ENCODE peak calls at places on chromosomes 13 and 19, in five cellular contexts. One of them, this sample, is unnamed.

GRCh38 chr19:56176881-56177280 is 1.1 kb downstream of the GALP start:
- DNase-seq in HCT116: no peak
- DNase-seq in SK-N-SH: no peak
- DNase-seq in K562: no peak
- DNase-seq in H1: no peak
- DNase-seq in this sample: no peak

GRCh38 chr13:88754141-88754540 is 1083.0 kb downstream of the SLITRK5 start:
- DNase-seq in H1: no peak
- DNase-seq in K562: no peak
- DNase-seq in SK-N-SH: no peak
- DNase-seq in HCT116: no peak
- DNase-seq in this sample: no peak

GRCh38 chr19:6963937-6964336 is 57.3 kb downstream of the MBD3L2B start:
- DNase-seq in H1: no peak
- DNase-seq in HCT116: peak
- DNase-seq in K562: peak
- DNase-seq in SK-N-SH: no peak
- DNase-seq in this sample: peak

GRCh38 chr13:62663767-62664166 is 1248.1 kb upstream of the PCDH20 start:
- DNase-seq in K562: no peak
- DNase-seq in H1: no peak
- DNase-seq in HCT116: no peak
- DNase-seq in SK-N-SH: no peak
- DNase-seq in this sample: no peak

GRCh38 chr13:98327326-98328314 is 150.6 kb upstream of the RNF113B start:
- DNase-seq in SK-N-SH: no peak
- DNase-seq in HCT116: no peak
- DNase-seq in K562: no peak
- DNase-seq in H1: peak
- DNase-seq in this sample: no peak

GRCh38 chr19:7497292-7497691 is 8.5 kb upstream of the PEX11G start:
- DNase-seq in H1: no peak
- DNase-seq in HCT116: no peak
- DNase-seq in SK-N-SH: no peak
- DNase-seq in K562: peak
- DNase-seq in this sample: peak

GRCh38 chr13:82772802-82773201 is 1109.5 kb downstream of the SLITRK1 start:
- DNase-seq in K562: no peak
- DNase-seq in H1: no peak
- DNase-seq in SK-N-SH: no peak
- DNase-seq in HCT116: no peak
- DNase-seq in this sample: no peak

GRCh38 chr13:95948646-95949045 is 104.6 kb downstream of the UGGT2 start:
- DNase-seq in H1: no peak
- DNase-seq in SK-N-SH: no peak
- DNase-seq in HCT116: no peak
- DNase-seq in K562: no peak
- DNase-seq in this sample: no peak

GRCh38 chr13:65063753-65064152 is 2166.4 kb downstream of the PCDH9 start:
- DNase-seq in H1: no peak
- DNase-seq in K562: no peak
- DNase-seq in SK-N-SH: no peak
- DNase-seq in HCT116: no peak
- DNase-seq in this sample: no peak

DNA sequence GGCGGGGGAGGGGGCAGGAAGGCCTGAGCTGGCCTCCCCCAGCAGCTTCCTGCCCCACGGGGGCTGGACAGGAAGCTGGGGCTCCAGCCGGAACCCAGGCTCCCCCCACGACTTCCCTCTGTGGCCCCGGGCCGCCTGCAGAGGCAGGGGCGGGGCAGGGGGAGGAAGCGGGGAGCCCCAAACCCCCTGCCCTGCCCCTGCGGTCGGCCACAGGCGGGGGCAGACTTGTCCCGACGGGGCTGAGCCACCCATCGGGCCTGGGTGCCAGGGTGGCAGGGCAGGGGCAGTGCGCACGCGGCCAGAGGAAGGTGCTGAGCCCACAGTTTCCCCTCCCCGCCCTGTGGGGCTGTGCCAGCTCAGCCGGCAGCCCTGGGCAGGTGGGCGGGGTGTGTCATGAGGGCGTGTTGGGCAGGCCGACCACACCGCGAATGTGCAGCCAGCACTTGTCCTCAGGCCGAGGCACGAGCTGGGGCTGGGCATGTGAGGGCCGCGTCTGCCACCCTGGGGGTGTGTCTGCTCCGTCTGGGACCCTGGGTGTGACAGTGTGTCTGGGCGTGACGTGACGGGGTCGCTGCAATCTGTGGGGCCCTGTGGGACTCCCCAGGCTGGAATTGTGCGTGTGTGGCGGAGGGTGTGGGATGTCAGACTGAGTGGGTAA is 17.7 kb downstream of the CCDC97 start:
- DNase-seq in SK-N-SH: peak
- DNase-seq in HCT116: no peak
- DNase-seq in K562: no peak
- DNase-seq in H1: no peak
- DNase-seq in this sample: no peak
- TF ChIP-seq JUND in SK-N-SH: no peak
- TF ChIP-seq JUND in HCT116: no peak
- TF ChIP-seq JUND in K562: no peak
- TF ChIP-seq JUND in H1: no peak
- TF ChIP-seq JUND in this sample: no peak

DNA sequence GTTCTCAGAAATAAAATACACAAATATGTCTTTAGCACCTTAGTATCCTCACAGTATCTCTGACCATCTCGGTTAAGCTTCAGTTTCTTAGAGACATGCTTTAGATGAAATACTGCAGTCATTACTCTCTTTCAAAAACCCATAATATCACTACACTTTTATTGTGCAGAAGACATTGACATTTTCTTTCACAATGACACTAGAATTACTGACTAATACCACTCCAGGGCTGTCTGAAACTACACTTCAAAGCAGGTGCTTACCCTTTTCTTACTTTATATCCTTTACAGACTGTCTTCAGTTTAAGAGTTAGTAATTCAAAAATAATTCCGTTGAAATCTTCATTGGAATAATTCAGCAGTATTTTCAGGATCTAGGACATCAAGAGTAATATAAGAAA is 42.2 kb upstream of the SLITRK6 start:
- DNase-seq in H1: no peak
- DNase-seq in SK-N-SH: no peak
- DNase-seq in K562: no peak
- DNase-seq in HCT116: no peak
- DNase-seq in this sample: no peak
- TF ChIP-seq JUND in H1: no peak
- TF ChIP-seq JUND in SK-N-SH: no peak
- TF ChIP-seq JUND in K562: no peak
- TF ChIP-seq JUND in HCT116: no peak
- TF ChIP-seq JUND in this sample: no peak

DNA sequence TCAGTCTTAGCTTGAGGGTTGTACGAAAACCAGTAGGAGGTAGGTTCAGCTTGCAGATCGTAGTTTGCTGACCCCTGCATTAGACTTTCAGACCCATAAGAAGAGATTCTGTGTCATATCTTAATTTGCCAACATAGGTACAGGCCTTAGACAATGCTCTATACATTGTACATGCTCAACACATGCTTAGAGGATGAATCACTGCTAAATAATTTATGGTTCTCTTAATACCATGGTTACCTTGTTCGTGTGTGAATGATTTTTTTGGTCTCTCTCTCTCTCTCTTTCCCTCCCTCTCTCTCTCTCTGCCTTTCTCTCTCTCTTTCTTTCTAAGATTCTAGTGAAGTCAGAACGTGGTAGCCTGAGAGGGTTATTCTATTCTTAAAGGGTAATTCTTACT is 112.2 kb downstream of the FGF14 start:
- DNase-seq in H1: no peak
- DNase-seq in K562: no peak
- DNase-seq in SK-N-SH: no peak
- DNase-seq in HCT116: no peak
- DNase-seq in this sample: no peak
- TF ChIP-seq JUND in H1: no peak
- TF ChIP-seq JUND in K562: no peak
- TF ChIP-seq JUND in SK-N-SH: no peak
- TF ChIP-seq JUND in HCT116: no peak
- TF ChIP-seq JUND in this sample: no peak

DNA sequence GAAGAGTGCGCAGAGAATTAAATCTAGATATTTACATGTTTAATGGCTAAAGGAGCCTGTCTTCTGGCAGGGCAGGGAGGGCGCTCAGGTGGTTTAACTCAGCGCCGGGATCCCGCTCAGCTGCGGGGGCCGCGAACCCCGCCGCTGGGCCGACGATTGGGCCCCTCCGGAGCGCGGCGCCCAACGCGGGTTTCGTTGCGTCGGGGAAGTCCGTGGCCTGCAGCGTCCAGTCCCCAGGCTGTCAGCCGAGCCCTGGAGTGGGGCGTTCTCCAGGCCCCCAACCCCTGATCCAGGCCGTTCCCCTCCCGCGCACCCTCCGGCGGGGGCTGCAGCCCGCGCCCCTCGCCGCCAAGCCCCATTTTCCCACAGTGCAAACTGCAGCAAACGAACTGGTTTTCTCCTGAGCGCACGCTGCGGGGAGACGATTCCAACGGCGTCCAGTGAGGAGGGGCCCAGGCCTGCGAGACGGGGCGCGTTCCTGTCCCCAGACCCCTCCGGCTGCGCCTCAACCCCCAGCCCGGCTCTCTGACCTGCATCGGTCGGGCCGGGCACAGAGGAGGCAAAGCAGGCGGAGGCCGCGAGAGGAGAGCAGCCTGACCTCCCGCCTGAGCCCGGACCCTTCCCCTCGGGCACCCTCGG is 4.5 kb upstream of the ONECUT3 start:
- DNase-seq in HCT116: no peak
- DNase-seq in SK-N-SH: no peak
- DNase-seq in H1: no peak
- DNase-seq in K562: no peak
- DNase-seq in this sample: no peak
- TF ChIP-seq JUND in HCT116: no peak
- TF ChIP-seq JUND in SK-N-SH: no peak
- TF ChIP-seq JUND in H1: no peak
- TF ChIP-seq JUND in K562: no peak
- TF ChIP-seq JUND in this sample: no peak

GRCh38 chr13:57673197-57673596 is 41.7 kb downstream of the PCDH17 start:
- DNase-seq in H1: no peak
- DNase-seq in HCT116: no peak
- DNase-seq in SK-N-SH: no peak
- DNase-seq in K562: no peak
- DNase-seq in this sample: no peak
- TF ChIP-seq JUND in H1: no peak
- TF ChIP-seq JUND in HCT116: no peak
- TF ChIP-seq JUND in SK-N-SH: no peak
- TF ChIP-seq JUND in K562: no peak
- TF ChIP-seq JUND in this sample: no peak

GRCh38 chr19:47699360-47699917 is 13.8 kb upstream of the EHD2 start:
- DNase-seq in SK-N-SH: peak
- DNase-seq in HCT116: no peak
- DNase-seq in K562: peak
- DNase-seq in H1: no peak
- DNase-seq in this sample: peak
- TF ChIP-seq JUND in SK-N-SH: no peak
- TF ChIP-seq JUND in HCT116: no peak
- TF ChIP-seq JUND in K562: no peak
- TF ChIP-seq JUND in H1: no peak
- TF ChIP-seq JUND in this sample: no peak

GRCh38 chr19:54552913-54553310 is 20.7 kb upstream of the LILRA2 start:
- DNase-seq in SK-N-SH: no peak
- DNase-seq in H1: no peak
- DNase-seq in K562: no peak
- DNase-seq in HCT116: no peak
- DNase-seq in this sample: no peak
- TF ChIP-seq JUND in SK-N-SH: no peak
- TF ChIP-seq JUND in H1: no peak
- TF ChIP-seq JUND in K562: no peak
- TF ChIP-seq JUND in HCT116: no peak
- TF ChIP-seq JUND in this sample: no peak

This sample was measured in T47D.